ENCODE peak calls at places on chromosome 10, in four cellular contexts. A is fibroblast of lung; B is pancreas; X is CD4-positive, alpha-beta memory T cell. O is an unnamed sample.

GRCh38 chr10:7054915-7055314 is 355.9 kb downstream of the SFMBT2 start:
- DNase-seq in B (no peak), A (peak; percentile 55), X (no peak), O (no peak)

GRCh38 chr10:35854661-35855060 is 212.6 kb upstream of the FZD8 start:
- DNase-seq in X (no peak), A (no peak), B (no peak), O (no peak)

GRCh38 chr10:110426294-110427153 is 71.2 kb upstream of the DUSP5 start:
- DNase-seq in X (no peak), A (peak; percentile 78), B (peak; percentile 19), O (no peak)

GRCh38 chr10:125024496-125025234 is 82.7 kb downstream of the ZRANB1 start:
- DNase-seq in X (no peak), A (no peak), B (no peak), O (no peak)

GRCh38 chr10:116752563-116752962 is 10.2 kb upstream of the HSPA12A start:
- DNase-seq in B (no peak), A (no peak), X (no peak), O (no peak)

GRCh38 chr10:71075759-71076472 is 136.5 kb upstream of the UNC5B start:
- DNase-seq in X (no peak), A (no peak), B (no peak), O (peak; percentile 24)

GRCh38 chr10:28810062-28810870 is 132.9 kb downstream of the BAMBI start:
- DNase-seq in A (peak; percentile 53), X (no peak), B (no peak), O (no peak)

GRCh38 chr10:5566606-5567005 is 41.8 kb downstream of the CALML3 start:
- DNase-seq in X (no peak), B (no peak), A (no peak), O (peak; percentile 82)

GRCh38 chr10:19828278-19829049 is 12.2 kb downstream of the PLXDC2 start:
- DNase-seq in X (no peak), A (peak; percentile 48), B (no peak), O (no peak)

GRCh38 chr10:113278664-113279063 is 274.2 kb upstream of the HABP2 start:
- DNase-seq in X (no peak), B (no peak), A (no peak), O (no peak)

GRCh38 chr10:44911081-44911540 is at the start of gene TMEM72:
- DNase-seq in B (peak; percentile 91), X (no peak), A (no peak), O (no peak)

GRCh38 chr10:70490142-70490541 is 11.6 kb downstream of the PALD1 start:
- DNase-seq in B (no peak), A (no peak), X (no peak), O (no peak)

GRCh38 chr10:3525832-3526449 is 259.1 kb downstream of the KLF6 start:
- DNase-seq in B (no peak), X (no peak), A (peak; percentile 98), O (peak; percentile 75)

GRCh38 chr10:13851906-13852305 is 265.1 kb downstream of the PRPF18 start:
- DNase-seq in B (no peak), X (no peak), A (no peak), O (no peak)

GRCh38 chr10:128751284-128751683 is 625.1 kb upstream of the MKI67 start:
- DNase-seq in B (no peak), A (no peak), X (no peak), O (no peak)

GRCh38 chr10:100895346-100895745 is 17.4 kb upstream of the SLF2 start:
- DNase-seq in X (no peak), A (no peak), B (no peak), O (no peak)

GRCh38 chr10:44792119-44792783 is 118.9 kb upstream of the TMEM72 start:
- DNase-seq in A (no peak), X (no peak), B (no peak), O (no peak)

GRCh38 chr10:72567884-72568283 is 58.0 kb downstream of the MICU1 start:
- DNase-seq in B (no peak), A (peak; percentile 18), X (no peak), O (no peak)

GRCh38 chr10:72564596-72564995 is 61.3 kb downstream of the MICU1 start:
- DNase-seq in A (peak; percentile 11), X (no peak), B (no peak), O (no peak)

GRCh38 chr10:72573079-72573478 is 52.8 kb downstream of the MICU1 start:
- DNase-seq in X (no peak), B (no peak), A (no peak), O (no peak)

GRCh38 chr10:72563327-72563932 is 62.4 kb downstream of the MICU1 start:
- DNase-seq in B (no peak), A (no peak), X (no peak), O (no peak)

GRCh38 chr10:72567421-72567820 is 58.5 kb downstream of the MICU1 start:
- DNase-seq in X (no peak), A (peak; percentile 15), B (no peak), O (peak; percentile 60)
- H3K27ac ChIP-seq in X (no peak overlapping the region), A (no peak overlapping the region), B (no peak overlapping the region), O (no peak overlapping the region)

GRCh38 chr10:98041352-98042043 is 11.1 kb upstream of the CRTAC1 start:
- DNase-seq in A (peak; percentile 58), X (no peak), B (peak; percentile 52), O (no peak)

GRCh38 chr10:98033515-98033914 is 3.1 kb upstream of the CRTAC1 start:
- DNase-seq in B (no peak), X (no peak), A (no peak), O (no peak)

GRCh38 chr10:98035599-98035998 is 5.2 kb upstream of the CRTAC1 start:
- DNase-seq in A (no peak), B (no peak), X (no peak), O (no peak)

GRCh38 chr10:98039690-98040381 is 9.4 kb upstream of the CRTAC1 start:
- DNase-seq in X (no peak), B (no peak), A (no peak), O (no peak)

GRCh38 chr10:98038333-98038732 is 7.9 kb upstream of the CRTAC1 start:
- DNase-seq in B (no peak), X (no peak), A (no peak), O (no peak)
- H3K9me3 ChIP-seq in B (no peaks in the 10 kb centered on the region), X (no peaks in the 10 kb centered on the region), A (no peaks in the 10 kb centered on the region), O (no peaks in the 10 kb centered on the region)

DNA sequence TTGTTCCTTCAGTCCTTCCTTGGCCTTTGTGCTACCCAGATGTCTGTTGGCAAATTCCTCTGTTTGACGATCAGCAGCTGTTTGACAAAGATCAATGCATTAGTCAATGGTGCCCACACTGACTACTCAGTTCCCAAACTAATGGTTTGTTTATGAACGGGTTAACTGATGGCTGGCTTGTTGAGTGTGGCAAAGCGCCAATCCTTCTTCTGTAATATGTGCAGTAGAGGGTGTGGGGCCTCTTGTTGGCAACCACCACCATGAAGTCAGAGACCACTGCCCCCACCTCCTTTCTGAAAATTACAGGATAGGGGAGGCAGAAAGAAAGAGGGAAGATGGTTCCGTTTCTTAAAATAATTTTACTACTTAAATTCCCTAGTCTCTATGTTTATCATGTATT is 2.6 kb upstream of the PLCE1 start:
- DNase-seq in A (peak; percentile 12), B (no peak), X (no peak), O (no peak)
- H3K4me3 ChIP-seq in A (no peak overlapping the region), B (no peak overlapping the region), X (no peak overlapping the region), O (no peak overlapping the region)

DNA sequence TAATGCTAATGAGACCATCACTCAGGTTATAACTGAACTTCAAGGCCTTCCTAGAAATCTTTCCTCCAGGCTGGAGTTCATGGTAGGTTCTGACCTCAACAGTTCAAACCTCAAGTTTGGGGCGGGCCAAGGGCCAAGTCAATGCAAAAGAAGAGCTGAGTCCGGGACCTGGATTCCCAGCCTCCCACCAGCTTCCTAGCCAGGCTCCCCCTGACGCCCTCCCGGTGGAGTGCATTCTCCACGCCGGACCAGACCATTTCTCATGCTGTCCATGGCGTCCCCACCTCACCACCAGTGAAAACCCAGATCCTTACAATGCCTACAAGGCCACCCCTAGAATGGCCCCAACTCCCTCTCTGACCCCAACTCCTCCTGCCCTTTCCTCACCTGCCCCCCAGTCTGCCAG is 834 bp upstream of the PDLIM1 start:
- DNase-seq in A (no peak), X (no peak), B (no peak), O (no peak)
- H3K27ac ChIP-seq in A (no peak overlapping the region), X (no peak overlapping the region), B (no peak overlapping the region), O (no peak overlapping the region)

DNA sequence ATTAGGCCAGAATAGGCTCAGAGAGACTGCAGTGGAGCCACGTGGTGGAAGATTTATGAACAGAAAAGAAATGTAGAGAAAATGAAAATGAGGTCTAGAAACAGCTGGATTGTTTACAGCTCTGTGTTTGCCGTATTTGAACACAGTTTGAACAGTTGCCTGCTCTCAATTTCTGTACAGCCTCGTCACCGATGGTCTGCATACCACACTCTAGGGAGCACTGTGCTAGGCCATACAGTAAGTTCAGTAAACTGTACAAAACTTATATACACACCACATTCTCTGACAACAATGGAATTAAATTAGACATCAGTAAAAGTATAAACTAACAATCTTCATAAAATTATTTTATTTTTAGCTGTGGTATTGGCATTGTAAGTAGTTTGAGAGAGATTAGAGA is 11.1 kb upstream of the CYP2E1 start:
- DNase-seq in B (no peak), A (no peak), X (no peak), O (no peak)
- H3K9me3 ChIP-seq in B (no peaks in the 10 kb centered on the region), A (no peaks in the 10 kb centered on the region), X (no peaks in the 10 kb centered on the region), O (no peaks in the 10 kb centered on the region)

DNA sequence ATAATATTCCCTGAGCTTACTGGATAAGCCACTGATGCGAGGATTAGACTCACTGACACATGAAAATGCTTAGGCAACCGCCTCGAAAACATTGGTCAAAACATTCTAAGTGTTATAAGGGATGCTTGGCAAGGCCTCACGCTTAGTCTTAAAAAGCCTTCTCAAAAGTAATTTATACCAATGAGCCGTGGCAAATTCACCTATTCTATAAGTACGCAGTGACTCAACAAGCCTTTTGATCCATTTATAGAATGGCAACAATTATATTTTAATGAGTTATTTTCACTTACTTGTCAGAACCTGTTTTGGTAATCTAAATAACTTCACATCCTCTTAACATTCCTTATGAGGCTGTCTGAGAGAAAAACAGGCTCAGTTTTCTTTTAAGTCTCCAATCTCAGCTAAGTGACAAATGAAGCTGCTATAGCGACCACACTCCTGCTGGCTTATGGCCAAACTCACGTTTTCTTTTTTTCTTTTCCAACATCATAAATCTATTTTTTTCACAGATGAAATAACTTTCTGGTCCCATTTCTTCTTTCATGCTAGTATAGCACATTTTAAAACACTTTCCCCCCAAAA is 121.2 kb upstream of the AFAP1L2 start:
- DNase-seq in B (no peak), X (peak; percentile 52), A (no peak), O (no peak)
- H3K4me3 ChIP-seq in B (no peak overlapping the region), X (peak overlapping the region; percentile 78), A (no peak overlapping the region), O (peak overlapping the region; percentile 39)